ENCODE peak calls at places on chromosomes 7 and 10, in four cellular contexts. N is heart left ventricle; V is CD4-positive, alpha-beta T cell; S is effector memory CD4-positive, alpha-beta T cell. R is an unnamed sample.
A peak's percentile ranks its signal among the peaks of the same experiment; 100 is the strongest.

GRCh38 chr10:57849726-57850357 is 417.9 kb downstream of the IPMK start:
- DNase-seq in N (no peak), V (no peak), S (no peak), R (no peak)

GRCh38 chr10:15601819-15602218 is 117.9 kb downstream of the ITGA8 start:
- DNase-seq in N (no peak), V (no peak), S (no peak), R (no peak)

GRCh38 chr7:25371972-25372371 is 143.7 kb upstream of the NPVF start:
- DNase-seq in N (no peak), V (no peak), S (no peak), R (no peak)

GRCh38 chr10:93352638-93353383 is 129.3 kb downstream of the MYOF start:
- DNase-seq in N (no peak), V (no peak), S (no peak), R (no peak)

GRCh38 chr10:99329891-99330674 is 927 bp downstream of the CNNM1 start:
- DNase-seq in N (no peak), V (no peak), S (no peak), R (no peak)

GRCh38 chr10:79437111-79437814 is 8.2 kb downstream of the ZCCHC24 start:
- DNase-seq in N (no peak), V (no peak), S (no peak), R (no peak)

GRCh38 chr10:99682752-99683151 is 23.4 kb downstream of the ENTPD7 start:
- DNase-seq in N (no peak), V (no peak), S (no peak), R (no peak)

GRCh38 chr10:94349327-94349726 is 13.4 kb downstream of the NOC3L start:
- DNase-seq in N (no peak), V (no peak), S (no peak), R (no peak)

GRCh38 chr7:131190146-131190545 is 137.5 kb upstream of the MKLN1 start:
- DNase-seq in N (no peak), V (no peak), S (no peak), R (no peak)

GRCh38 chr7:46152671-46153070 is 231.6 kb upstream of the IGFBP3 start:
- DNase-seq in N (no peak), V (no peak), S (no peak), R (no peak)

GRCh38 chr7:135536160-135536559 is 21.6 kb upstream of the NUP205 start:
- DNase-seq in N (no peak), V (no peak), S (no peak), R (peak; percentile 49)

DNA sequence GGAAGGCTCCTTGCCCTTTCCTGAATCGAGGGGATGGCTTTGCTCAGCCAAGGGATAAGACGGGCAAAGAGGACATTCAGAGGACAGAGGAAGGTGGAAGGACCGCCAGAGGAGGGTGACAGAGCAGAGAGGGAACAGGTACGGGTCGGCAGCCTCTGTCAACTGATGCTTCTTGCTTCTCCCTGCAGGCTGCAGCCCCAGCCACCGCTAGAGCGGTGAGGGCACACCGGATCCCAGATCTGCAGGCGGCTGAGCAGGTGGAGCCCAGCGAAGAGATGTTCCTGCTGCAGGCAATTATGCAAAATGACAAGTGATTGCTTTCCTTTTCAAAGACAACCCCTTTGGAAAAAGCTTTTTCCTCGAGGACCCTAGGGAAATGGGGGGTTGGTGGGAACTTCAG is 181.9 kb upstream of the ANKRD30A start:
- DNase-seq in N (no peak), V (no peak), S (no peak), R (no peak)
- H3K9me3 ChIP-seq in N (no peaks in the 10 kb centered on the region), V (no peaks in the 10 kb centered on the region), S (no peaks in the 10 kb centered on the region), R (peaks cover 13% of the 10 kb centered on the region)

GRCh38 chr10:101234333-101234732 is 5.1 kb upstream of the LBX1 start:
- DNase-seq in N (no peak), V (no peak), S (no peak), R (no peak)
- H3K9me3 ChIP-seq in N (no peaks in the 10 kb centered on the region), V (no peaks in the 10 kb centered on the region), S (no peaks in the 10 kb centered on the region), R (peaks cover 10% of the 10 kb centered on the region)

GRCh38 chr10:95356-96115 is 39.7 kb upstream of the ZMYND11 start:
- DNase-seq in N (no peak), V (no peak), S (no peak), R (no peak)
- H3K9me3 ChIP-seq in N (peaks cover 20% of the 10 kb centered on the region), V (peaks cover 15% of the 10 kb centered on the region), S (peaks cover 7% of the 10 kb centered on the region), R (peaks cover 11% of the 10 kb centered on the region)

GRCh38 chr10:111247781-111248389 is 171.1 kb downstream of the ADRA2A start:
- DNase-seq in N (no peak), V (no peak), S (no peak), R (no peak)
- H3K9me3 ChIP-seq in N (peaks cover 7% of the 10 kb centered on the region), V (no peaks in the 10 kb centered on the region), S (no peaks in the 10 kb centered on the region), R (no peaks in the 10 kb centered on the region)

DNA sequence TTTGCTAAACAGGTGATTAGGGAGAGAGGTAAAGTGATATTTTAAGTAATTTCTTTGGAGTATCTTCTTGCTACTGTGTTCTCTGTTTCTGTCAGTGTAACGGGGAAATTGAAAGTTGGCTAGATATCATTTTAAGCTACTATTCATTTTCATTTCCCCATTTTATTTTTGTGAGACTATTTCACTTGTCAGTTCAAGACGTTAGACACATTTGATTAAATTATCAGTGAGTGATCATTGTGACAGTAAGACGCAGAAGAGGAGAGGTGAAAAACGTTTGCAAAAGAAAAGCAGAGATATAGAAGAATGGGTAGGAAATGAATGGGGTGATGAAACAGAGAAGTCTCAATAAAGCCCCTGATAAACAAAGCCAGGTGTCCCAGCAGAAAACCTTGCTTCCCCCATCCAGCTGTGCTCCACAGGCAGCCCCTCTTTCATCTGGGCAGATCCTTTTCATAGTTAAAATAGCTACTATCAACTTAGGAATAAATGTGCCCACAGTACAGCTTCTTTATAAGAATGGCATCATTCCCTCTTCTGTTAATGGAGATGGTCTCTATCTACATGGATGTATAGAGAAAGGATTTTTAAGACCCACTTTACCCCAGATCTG is 137.9 kb upstream of the ITGB1 start:
- DNase-seq in N (no peak), V (no peak), S (no peak), R (no peak)
- H3K9me3 ChIP-seq in N (no peaks in the 10 kb centered on the region), V (peaks cover 9% of the 10 kb centered on the region), S (peaks cover 10% of the 10 kb centered on the region), R (no peaks in the 10 kb centered on the region)